ENCODE peak calls at places on chromosomes 13 and 19, in four cellular contexts. One of them, this sample, is unnamed.

GRCh38 chr19:50796128-50796633 is 6.0 kb downstream of the ACP4 start:
- DNase-seq in activated gamma-delta T cell treated with anti-CD3 and anti-CD28 coated beads, Interleukin-2, amount 50 U/mL, for 16 hours: no peak
- DNase-seq in hepatocyte: no peak
- DNase-seq in mesenteric fat pad: no peak
- DNase-seq in this sample: no peak

GRCh38 chr13:45796421-45796960 is 55.1 kb downstream of the SIAH3 start:
- DNase-seq in activated gamma-delta T cell treated with anti-CD3 and anti-CD28 coated beads, Interleukin-2, amount 50 U/mL, for 16 hours: no peak
- DNase-seq in hepatocyte: no peak
- DNase-seq in mesenteric fat pad: no peak
- DNase-seq in this sample: peak

GRCh38 chr13:111629933-111630332 is 309.5 kb downstream of the TEX29 start:
- DNase-seq in activated gamma-delta T cell treated with anti-CD3 and anti-CD28 coated beads, Interleukin-2, amount 50 U/mL, for 16 hours: no peak
- DNase-seq in hepatocyte: no peak
- DNase-seq in mesenteric fat pad: no peak
- DNase-seq in this sample: peak

GRCh38 chr13:106104281-106104901 is 431.1 kb downstream of the EFNB2 start:
- DNase-seq in activated gamma-delta T cell treated with anti-CD3 and anti-CD28 coated beads, Interleukin-2, amount 50 U/mL, for 16 hours: no peak
- DNase-seq in hepatocyte: peak
- DNase-seq in mesenteric fat pad: no peak
- DNase-seq in this sample: no peak

GRCh38 chr13:97226788-97227627 is 4.9 kb downstream of the MBNL2 start:
- DNase-seq in activated gamma-delta T cell treated with anti-CD3 and anti-CD28 coated beads, Interleukin-2, amount 50 U/mL, for 16 hours: peak
- DNase-seq in hepatocyte: peak
- DNase-seq in mesenteric fat pad: no peak
- DNase-seq in this sample: no peak

GRCh38 chr13:55820817-55821216 is 1319.9 kb upstream of the PRR20A start:
- DNase-seq in activated gamma-delta T cell treated with anti-CD3 and anti-CD28 coated beads, Interleukin-2, amount 50 U/mL, for 16 hours: no peak
- DNase-seq in hepatocyte: no peak
- DNase-seq in mesenteric fat pad: no peak
- DNase-seq in this sample: no peak

GRCh38 chr19:46471116-46471733 is at the start of gene PNMA8A:
- DNase-seq in activated gamma-delta T cell treated with anti-CD3 and anti-CD28 coated beads, Interleukin-2, amount 50 U/mL, for 16 hours: no peak
- DNase-seq in hepatocyte: peak
- DNase-seq in mesenteric fat pad: no peak
- DNase-seq in this sample: no peak

GRCh38 chr13:92433963-92434362 is 792.6 kb upstream of the GPC6 start:
- DNase-seq in activated gamma-delta T cell treated with anti-CD3 and anti-CD28 coated beads, Interleukin-2, amount 50 U/mL, for 16 hours: no peak
- DNase-seq in hepatocyte: no peak
- DNase-seq in mesenteric fat pad: no peak
- DNase-seq in this sample: no peak

GRCh38 chr13:112532837-112533745 is 54.9 kb downstream of the TUBGCP3 start:
- DNase-seq in activated gamma-delta T cell treated with anti-CD3 and anti-CD28 coated beads, Interleukin-2, amount 50 U/mL, for 16 hours: no peak
- DNase-seq in hepatocyte: no peak
- DNase-seq in mesenteric fat pad: no peak
- DNase-seq in this sample: no peak

GRCh38 chr19:58519087-58519354 is 589 bp downstream of the ZBTB45 start:
- DNase-seq in activated gamma-delta T cell treated with anti-CD3 and anti-CD28 coated beads, Interleukin-2, amount 50 U/mL, for 16 hours: peak
- DNase-seq in hepatocyte: peak
- DNase-seq in mesenteric fat pad: no peak
- DNase-seq in this sample: peak

This sample was measured in osteocyte.